ENCODE peak calls at places on chromosome 15, in ten cellular contexts. Q, N, O, I, D, W, H, B, P and K are unnamed samples. For H3K36me3, the result is how much of the 10 kb centered on the place peaks cover.

GRCh38 chr15:34684351-34684750 is 70.4 kb downstream of the GJD2 start:
- DNase-seq in O (no peak), H (no peak), P (no peak), Q (no peak), B (no peak), W (no peak), N (no peak), I (no peak), D (no peak), K (no peak)

GRCh38 chr15:63605816-63606215 is 8.6 kb downstream of the FBXL22 start:
- DNase-seq in O (no peak), B (no peak), N (no peak), Q (peak), W (peak), I (no peak), H (no peak), P (no peak), D (peak), K (no peak)

GRCh38 chr15:65547841-65548240 is 17.6 kb downstream of the HACD3 start:
- DNase-seq in B (no peak), Q (no peak), O (no peak), P (no peak), D (no peak), N (no peak), H (no peak), W (no peak), I (no peak), K (no peak)

GRCh38 chr15:75091814-75092213 is 68.4 kb downstream of the PPCDC start:
- DNase-seq in I (no peak), W (no peak), D (no peak), H (no peak), P (no peak), N (no peak), O (no peak), Q (no peak), B (no peak), K (no peak)

GRCh38 chr15:58504674-58505234 is 73.0 kb downstream of the LIPC start:
- DNase-seq in Q (no peak), I (no peak), D (no peak), H (no peak), O (no peak), N (no peak), W (no peak), P (no peak), B (no peak), K (no peak)

GRCh38 chr15:77622212-77622941 is 10.3 kb downstream of the LINGO1 start:
- DNase-seq in I (no peak), B (no peak), D (no peak), O (no peak), Q (no peak), H (no peak), W (no peak), P (no peak), N (peak), K (no peak)

GRCh38 chr15:71314956-71315537 is 199.8 kb downstream of the THSD4 start:
- DNase-seq in Q (no peak), B (no peak), W (no peak), H (no peak), N (no peak), P (no peak), O (no peak), D (no peak), I (no peak), K (no peak)

GRCh38 chr15:78932216-78932808 is 12.5 kb downstream of the CTSH start:
- DNase-seq in P (no peak), N (no peak), B (no peak), O (no peak), H (no peak), Q (no peak), W (no peak), I (no peak), D (no peak), K (no peak)

GRCh38 chr15:33183334-33183733 is 11.2 kb downstream of the FMN1 start:
- DNase-seq in W (no peak), D (no peak), I (no peak), P (no peak), B (no peak), Q (no peak), H (no peak), O (no peak), N (no peak), K (no peak)

GRCh38 chr15:33580526-33580925 is 269.8 kb downstream of the RYR3 start:
- DNase-seq in N (no peak), I (no peak), Q (no peak), O (no peak), H (no peak), D (no peak), P (no peak), B (no peak), W (no peak), K (no peak)

GRCh38 chr15:69424001-69424400 is 9.9 kb downstream of the KIF23 start:
- DNase-seq in N (no peak), W (no peak), Q (no peak), I (no peak), D (no peak), O (no peak), H (no peak), B (no peak), P (no peak), K (no peak)
- H3K4me3 ChIP-seq in N (no peak), W (no peak), Q (no peak), I (no peak), D (no peak), O (no peak), H (no peak), B (no peak), P (no peak), K (no peak)

GRCh38 chr15:39874890-39875549 is 45.0 kb downstream of the GPR176 start:
- DNase-seq in D (peak), B (peak), Q (no peak), I (no peak), N (peak), H (no peak), P (no peak), W (no peak), O (no peak), K (peak)
- H3K36me3 ChIP-seq in D (under half), B (under half), Q (under half), I (under half), N (under half), H (under half), P (under half), W (under half), O (under half), K (under half)

GRCh38 chr15:93289951-93290350 is 200.9 kb upstream of the RGMA start:
- DNase-seq in P (no peak), Q (no peak), N (no peak), I (no peak), O (no peak), B (no peak), W (no peak), H (no peak), D (no peak), K (no peak)

GRCh38 chr15:93291380-93291779 is 202.4 kb upstream of the RGMA start:
- DNase-seq in O (no peak), Q (no peak), N (no peak), W (no peak), B (no peak), I (no peak), D (no peak), P (no peak), H (no peak), K (no peak)

GRCh38 chr15:93282808-93283207 is 193.8 kb upstream of the RGMA start:
- DNase-seq in B (no peak), P (no peak), Q (no peak), D (no peak), I (no peak), H (no peak), O (no peak), N (no peak), W (no peak), K (no peak)

GRCh38 chr15:93288718-93289117 is 199.7 kb upstream of the RGMA start:
- DNase-seq in W (no peak), P (no peak), Q (no peak), B (no peak), H (no peak), N (no peak), I (no peak), O (no peak), D (no peak), K (no peak)

GRCh38 chr15:93286456-93286855 is 197.4 kb upstream of the RGMA start:
- DNase-seq in N (no peak), B (no peak), I (no peak), H (no peak), O (no peak), P (no peak), Q (no peak), D (no peak), W (no peak), K (no peak)
- H3K4me3 ChIP-seq in N (no peak), B (no peak), I (no peak), H (no peak), O (no peak), P (no peak), Q (no peak), D (no peak), W (no peak), K (no peak)

GRCh38 chr15:37087050-37087691 is 13.2 kb downstream of the MEIS2 start:
- DNase-seq in H (no peak), D (no peak), W (no peak), Q (no peak), B (peak), N (no peak), I (no peak), O (no peak), P (no peak), K (no peak)
- H3K36me3 ChIP-seq in H (under half), D (under half), W (under half), Q (under half), B (under half), N (half or more), I (under half), O (under half), P (under half), K (under half)

GRCh38 chr15:40472171-40472727 is 1.5 kb downstream of the CHST14 start:
- DNase-seq in Q (no peak), H (no peak), W (no peak), P (no peak), B (no peak), I (no peak), N (peak), D (no peak), O (no peak), K (no peak)
- H3K4me3 ChIP-seq in Q (peak), H (peak), W (peak), P (peak), B (no peak), I (peak), N (no peak), D (peak), O (peak), K (peak)

GRCh38 chr15:99721896-99722295 is 11.3 kb downstream of the LYSMD4 start:
- DNase-seq in N (no peak), O (no peak), I (no peak), B (no peak), P (no peak), H (no peak), Q (no peak), D (no peak), W (no peak), K (no peak)
- H3K36me3 ChIP-seq in N (under half), O (under half), I (under half), B (under half), P (under half), H (under half), Q (under half), D (under half), W (under half), K (under half)

GRCh38 chr15:100043732-100044131 is 298.0 kb downstream of the ADAMTS17 start:
- DNase-seq in H (no peak), I (no peak), D (no peak), O (no peak), P (no peak), N (no peak), Q (no peak), W (no peak), B (peak), K (no peak)
- H3K4me3 ChIP-seq in H (no peak), I (no peak), D (no peak), O (no peak), P (no peak), N (no peak), Q (no peak), W (no peak), B (no peak), K (no peak)

GRCh38 chr15:87154771-87155170 is 1075.1 kb downstream of the AGBL1 start:
- DNase-seq in Q (no peak), O (no peak), I (no peak), B (no peak), W (no peak), N (no peak), D (no peak), P (no peak), H (no peak), K (no peak)

GRCh38 chr15:87155771-87156170 is 1076.1 kb downstream of the AGBL1 start:
- DNase-seq in O (no peak), Q (no peak), W (no peak), D (no peak), H (no peak), I (no peak), P (no peak), N (no peak), B (no peak), K (no peak)
- H3K36me3 ChIP-seq in O (under half), Q (under half), W (under half), D (under half), H (under half), I (under half), P (under half), N (under half), B (under half), K (under half)

DNA sequence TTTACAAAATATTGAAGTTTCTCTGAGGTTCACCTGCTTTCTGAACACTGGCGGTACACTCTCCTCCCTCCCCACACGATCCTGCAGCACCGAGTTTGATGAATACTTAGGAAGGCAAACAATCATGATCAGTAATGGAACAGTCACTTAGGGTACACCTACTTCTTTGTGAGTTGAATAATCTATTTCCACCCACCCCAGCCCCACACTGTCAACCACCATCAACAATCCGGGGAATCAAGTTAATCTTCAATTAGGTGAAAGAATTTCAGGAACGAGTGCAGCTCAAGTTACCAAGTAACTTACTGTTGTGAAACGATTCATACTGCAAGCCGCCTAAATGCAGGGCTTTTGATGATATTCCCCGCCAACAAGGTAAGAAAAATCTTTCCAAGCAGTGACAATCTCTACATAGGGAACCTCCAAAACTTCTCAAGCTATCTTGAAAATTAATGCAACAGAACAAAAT is 159.2 kb upstream of the NR2F2 start:
- DNase-seq in D (no peak), W (no peak), P (no peak), O (no peak), B (no peak), H (no peak), Q (no peak), I (no peak), N (peak), K (no peak)
- H3K4me3 ChIP-seq in D (no peak), W (no peak), P (no peak), O (no peak), B (no peak), H (no peak), Q (no peak), I (no peak), N (no peak), K (no peak)